ENCODE peak calls at places on chromosomes 1 and 21, in nine cellular contexts. N, M, F, D, O, X, E, H and B are unnamed samples.

GRCh38 chr1:77825356-77825709 is 45.9 kb downstream of the MIGA1 start:
- DNase-seq in N (peak), M (peak), F (peak), D (no peak), O (no peak), X (no peak), E (no peak), H (peak), B (no peak)

GRCh38 chr21:35971824-35972223 is 88.5 kb downstream of the SETD4 start:
- DNase-seq in N (no peak), M (no peak), F (no peak), D (no peak), O (no peak), X (no peak), E (no peak), H (no peak), B (no peak)

GRCh38 chr1:210360852-210361477 is 32.3 kb downstream of the HHAT start:
- DNase-seq in N (peak), M (peak), F (peak), D (no peak), O (no peak), X (no peak), E (no peak), H (peak), B (no peak)

GRCh38 chr1:211213702-211214101 is 45.5 kb upstream of the RCOR3 start:
- DNase-seq in N (no peak), M (no peak), F (no peak), D (no peak), O (no peak), X (no peak), E (no peak), H (no peak), B (no peak)

GRCh38 chr1:27773732-27774445 is 870 bp downstream of the STX12 start:
- DNase-seq in N (no peak), M (no peak), F (peak), D (no peak), O (no peak), X (no peak), E (no peak), H (no peak), B (no peak)

GRCh38 chr21:42672699-42673458 is 19.5 kb downstream of the PDE9A start:
- DNase-seq in N (no peak), M (no peak), F (no peak), D (no peak), O (no peak), X (no peak), E (no peak), H (no peak), B (peak)

GRCh38 chr1:6691507-6691906 is 10.1 kb downstream of the DNAJC11 start:
- DNase-seq in N (no peak), M (no peak), F (no peak), D (peak), O (no peak), X (no peak), E (no peak), H (no peak), B (no peak)

GRCh38 chr1:229318056-229318455 is 24.8 kb downstream of the CCSAP start:
- DNase-seq in N (no peak), M (no peak), F (peak), D (no peak), O (no peak), X (no peak), E (no peak), H (no peak), B (no peak)

GRCh38 chr1:197024460-197024859 is 42.6 kb downstream of the F13B start:
- DNase-seq in N (no peak), M (no peak), F (peak), D (no peak), O (no peak), X (no peak), E (no peak), H (no peak), B (no peak)

GRCh38 chr1:52139817-52140540 is 1.9 kb upstream of the ZFYVE9 start:
- DNase-seq in N (no peak), M (peak), F (peak), D (no peak), O (no peak), X (no peak), E (peak), H (peak), B (no peak)

GRCh38 chr21:35783686-35784085 is 276.6 kb downstream of the SETD4 start:
- DNase-seq in N (no peak), M (no peak), F (no peak), D (no peak), O (no peak), X (no peak), E (no peak), H (no peak), B (no peak)

GRCh38 chr1:172906778-172907592 is 143.8 kb downstream of the TNFSF18 start:
- DNase-seq in N (no peak), M (no peak), F (peak), D (no peak), O (no peak), X (no peak), E (peak), H (no peak), B (no peak)

GRCh38 chr1:228002792-228003191 is 4.0 kb upstream of the WNT3A start:
- DNase-seq in N (no peak), M (no peak), F (no peak), D (peak), O (no peak), X (no peak), E (no peak), H (no peak), B (no peak)

GRCh38 chr21:39121600-39122355 is 61.5 kb downstream of the PSMG1 start:
- DNase-seq in N (no peak), M (no peak), F (no peak), D (no peak), O (no peak), X (no peak), E (no peak), H (no peak), B (no peak)

GRCh38 chr1:82177190-82177589 is 376.5 kb downstream of the ADGRL2 start:
- DNase-seq in N (no peak), M (no peak), F (no peak), D (no peak), O (no peak), X (no peak), E (no peak), H (no peak), B (no peak)

GRCh38 chr1:192628406-192629057 is 7.4 kb upstream of the RGS13 start:
- DNase-seq in N (no peak), M (no peak), F (no peak), D (no peak), O (no peak), X (no peak), E (no peak), H (no peak), B (no peak)

GRCh38 chr1:43442756-43443155 is 11.0 kb downstream of the HYI start:
- DNase-seq in N (no peak), M (no peak), F (no peak), D (peak), O (no peak), X (no peak), E (peak), H (no peak), B (no peak)

GRCh38 chr1:111723091-111723806 is 15.9 kb downstream of the INKA2 start:
- DNase-seq in N (no peak), M (no peak), F (no peak), D (peak), O (no peak), X (peak), E (no peak), H (no peak), B (no peak)